ENCODE peak calls at places on chromosomes 1 and 21, in nine cellular contexts. One of them, this sample, is unnamed.

GRCh38 chr1:234555390-234556112 is 54.4 kb downstream of the IRF2BP2 start:
- DNase-seq in kidney tubule cell: peak; percentile 40
- DNase-seq in lower lobe of right lung: no peak
- DNase-seq in effector memory CD8-positive, alpha-beta T cell: no peak
- DNase-seq in AG08396: no peak
- DNase-seq in endothelial cell: no peak
- DNase-seq in left lung: no peak
- DNase-seq in effector CD8-positive, alpha-beta T cell: no peak
- DNase-seq in cardiac muscle cell: no peak
- DNase-seq in this sample: no peak

GRCh38 chr1:239947789-239948188 is 143.9 kb upstream of the FMN2 start:
- DNase-seq in kidney tubule cell: no peak
- DNase-seq in cardiac muscle cell: no peak
- DNase-seq in effector memory CD8-positive, alpha-beta T cell: no peak
- DNase-seq in left lung: no peak
- DNase-seq in effector CD8-positive, alpha-beta T cell: no peak
- DNase-seq in AG08396: no peak
- DNase-seq in lower lobe of right lung: no peak
- DNase-seq in endothelial cell: no peak
- DNase-seq in this sample: no peak

GRCh38 chr1:52477876-52478275 is 73.5 kb downstream of the PRPF38A start:
- DNase-seq in effector CD8-positive, alpha-beta T cell: no peak
- DNase-seq in endothelial cell: no peak
- DNase-seq in left lung: no peak
- DNase-seq in effector memory CD8-positive, alpha-beta T cell: no peak
- DNase-seq in lower lobe of right lung: no peak
- DNase-seq in cardiac muscle cell: no peak
- DNase-seq in kidney tubule cell: no peak
- DNase-seq in AG08396: no peak
- DNase-seq in this sample: no peak

GRCh38 chr1:31674626-31675025 is 29.2 kb downstream of the COL16A1 start:
- DNase-seq in endothelial cell: no peak
- DNase-seq in lower lobe of right lung: no peak
- DNase-seq in effector CD8-positive, alpha-beta T cell: no peak
- DNase-seq in AG08396: no peak
- DNase-seq in effector memory CD8-positive, alpha-beta T cell: no peak
- DNase-seq in kidney tubule cell: no peak
- DNase-seq in cardiac muscle cell: no peak
- DNase-seq in left lung: no peak
- DNase-seq in this sample: no peak

GRCh38 chr21:39048064-39048463 is 135.2 kb downstream of the PSMG1 start:
- DNase-seq in endothelial cell: peak; percentile 60
- DNase-seq in lower lobe of right lung: peak; percentile 52
- DNase-seq in AG08396: no peak
- DNase-seq in left lung: no peak
- DNase-seq in cardiac muscle cell: peak; percentile 71
- DNase-seq in effector memory CD8-positive, alpha-beta T cell: no peak
- DNase-seq in effector CD8-positive, alpha-beta T cell: no peak
- DNase-seq in kidney tubule cell: peak; percentile 71
- DNase-seq in this sample: no peak

GRCh38 chr1:165645654-165646366 is 14.8 kb downstream of the MGST3 start:
- DNase-seq in endothelial cell: no peak
- DNase-seq in left lung: no peak
- DNase-seq in kidney tubule cell: peak; percentile 95
- DNase-seq in effector memory CD8-positive, alpha-beta T cell: no peak
- DNase-seq in lower lobe of right lung: no peak
- DNase-seq in effector CD8-positive, alpha-beta T cell: no peak
- DNase-seq in cardiac muscle cell: no peak
- DNase-seq in AG08396: no peak
- DNase-seq in this sample: no peak

GRCh38 chr1:221837886-221838285 is 96.0 kb upstream of the DUSP10 start:
- DNase-seq in cardiac muscle cell: no peak
- DNase-seq in lower lobe of right lung: no peak
- DNase-seq in AG08396: no peak
- DNase-seq in left lung: no peak
- DNase-seq in effector memory CD8-positive, alpha-beta T cell: peak; percentile 22
- DNase-seq in endothelial cell: no peak
- DNase-seq in effector CD8-positive, alpha-beta T cell: no peak
- DNase-seq in kidney tubule cell: no peak
- DNase-seq in this sample: peak; percentile 37

GRCh38 chr21:46065215-46065992 is 32.5 kb upstream of the COL6A2 start:
- DNase-seq in left lung: peak; percentile 70
- DNase-seq in kidney tubule cell: peak; percentile 71
- DNase-seq in AG08396: peak; percentile 86
- DNase-seq in endothelial cell: no peak
- DNase-seq in cardiac muscle cell: no peak
- DNase-seq in lower lobe of right lung: peak; percentile 43
- DNase-seq in effector memory CD8-positive, alpha-beta T cell: no peak
- DNase-seq in effector CD8-positive, alpha-beta T cell: no peak
- DNase-seq in this sample: no peak

GRCh38 chr1:111535256-111536191 is 32.1 kb upstream of the ADORA3 start:
- DNase-seq in endothelial cell: no peak
- DNase-seq in lower lobe of right lung: no peak
- DNase-seq in effector memory CD8-positive, alpha-beta T cell: no peak
- DNase-seq in effector CD8-positive, alpha-beta T cell: no peak
- DNase-seq in cardiac muscle cell: no peak
- DNase-seq in left lung: no peak
- DNase-seq in AG08396: no peak
- DNase-seq in kidney tubule cell: no peak
- DNase-seq in this sample: no peak

GRCh38 chr21:43755820-43756594 is 20.1 kb downstream of the CSTB start:
- DNase-seq in effector memory CD8-positive, alpha-beta T cell: no peak
- DNase-seq in kidney tubule cell: no peak
- DNase-seq in endothelial cell: no peak
- DNase-seq in left lung: no peak
- DNase-seq in effector CD8-positive, alpha-beta T cell: no peak
- DNase-seq in lower lobe of right lung: no peak
- DNase-seq in cardiac muscle cell: no peak
- DNase-seq in AG08396: no peak
- DNase-seq in this sample: no peak

GRCh38 chr1:70487910-70488665 is 77.0 kb downstream of the CTH start:
- DNase-seq in endothelial cell: peak; percentile 43
- DNase-seq in effector memory CD8-positive, alpha-beta T cell: no peak
- DNase-seq in kidney tubule cell: peak; percentile 79
- DNase-seq in cardiac muscle cell: peak; percentile 60
- DNase-seq in effector CD8-positive, alpha-beta T cell: no peak
- DNase-seq in left lung: no peak
- DNase-seq in lower lobe of right lung: no peak
- DNase-seq in AG08396: peak; percentile 9
- DNase-seq in this sample: no peak

GRCh38 chr1:96080925-96081324 is 640.7 kb upstream of the PTBP2 start:
- DNase-seq in kidney tubule cell: no peak
- DNase-seq in endothelial cell: no peak
- DNase-seq in effector memory CD8-positive, alpha-beta T cell: no peak
- DNase-seq in AG08396: no peak
- DNase-seq in lower lobe of right lung: no peak
- DNase-seq in cardiac muscle cell: no peak
- DNase-seq in left lung: no peak
- DNase-seq in effector CD8-positive, alpha-beta T cell: no peak
- DNase-seq in this sample: no peak

GRCh38 chr1:55589656-55590297 is 374.6 kb upstream of the USP24 start:
- DNase-seq in kidney tubule cell: no peak
- DNase-seq in effector memory CD8-positive, alpha-beta T cell: no peak
- DNase-seq in left lung: no peak
- DNase-seq in lower lobe of right lung: no peak
- DNase-seq in cardiac muscle cell: no peak
- DNase-seq in AG08396: no peak
- DNase-seq in endothelial cell: no peak
- DNase-seq in effector CD8-positive, alpha-beta T cell: no peak
- DNase-seq in this sample: no peak

GRCh38 chr1:231720652-231721325 is 94.2 kb downstream of the DISC1 start:
- DNase-seq in kidney tubule cell: no peak
- DNase-seq in cardiac muscle cell: no peak
- DNase-seq in effector CD8-positive, alpha-beta T cell: no peak
- DNase-seq in AG08396: no peak
- DNase-seq in endothelial cell: no peak
- DNase-seq in left lung: no peak
- DNase-seq in lower lobe of right lung: no peak
- DNase-seq in effector memory CD8-positive, alpha-beta T cell: no peak
- DNase-seq in this sample: no peak

GRCh38 chr1:32877211-32878110 is 6.7 kb upstream of the FNDC5 start:
- DNase-seq in effector memory CD8-positive, alpha-beta T cell: no peak
- DNase-seq in AG08396: no peak
- DNase-seq in left lung: no peak
- DNase-seq in effector CD8-positive, alpha-beta T cell: no peak
- DNase-seq in cardiac muscle cell: no peak
- DNase-seq in endothelial cell: no peak
- DNase-seq in kidney tubule cell: no peak
- DNase-seq in lower lobe of right lung: no peak
- DNase-seq in this sample: no peak

GRCh38 chr1:153775432-153776311 is 465 bp downstream of the SLC27A3 start:
- DNase-seq in kidney tubule cell: peak; percentile 65
- DNase-seq in endothelial cell: peak; percentile 53
- DNase-seq in lower lobe of right lung: peak; percentile 89
- DNase-seq in AG08396: peak; percentile 70
- DNase-seq in effector memory CD8-positive, alpha-beta T cell: peak; percentile 60
- DNase-seq in effector CD8-positive, alpha-beta T cell: peak; percentile 47
- DNase-seq in cardiac muscle cell: peak; percentile 76
- DNase-seq in left lung: peak; percentile 92
- DNase-seq in this sample: peak; percentile 56

GRCh38 chr1:7378346-7379130 is 392.6 kb upstream of the VAMP3 start:
- DNase-seq in endothelial cell: no peak
- DNase-seq in effector CD8-positive, alpha-beta T cell: no peak
- DNase-seq in cardiac muscle cell: no peak
- DNase-seq in left lung: no peak
- DNase-seq in AG08396: no peak
- DNase-seq in effector memory CD8-positive, alpha-beta T cell: no peak
- DNase-seq in kidney tubule cell: no peak
- DNase-seq in lower lobe of right lung: no peak
- DNase-seq in this sample: no peak

GRCh38 chr1:223815865-223816264 is 29.9 kb downstream of the TP53BP2 start:
- DNase-seq in kidney tubule cell: peak; percentile 80
- DNase-seq in effector memory CD8-positive, alpha-beta T cell: no peak
- DNase-seq in left lung: no peak
- DNase-seq in endothelial cell: no peak
- DNase-seq in lower lobe of right lung: no peak
- DNase-seq in effector CD8-positive, alpha-beta T cell: no peak
- DNase-seq in AG08396: no peak
- DNase-seq in cardiac muscle cell: no peak
- DNase-seq in this sample: no peak

GRCh38 chr1:1907098-1907736 is 7.8 kb upstream of the CALML6 start:
- DNase-seq in cardiac muscle cell: no peak
- DNase-seq in endothelial cell: peak; percentile 11
- DNase-seq in kidney tubule cell: no peak
- DNase-seq in left lung: no peak
- DNase-seq in AG08396: no peak
- DNase-seq in lower lobe of right lung: peak; percentile 51
- DNase-seq in effector CD8-positive, alpha-beta T cell: no peak
- DNase-seq in effector memory CD8-positive, alpha-beta T cell: no peak
- DNase-seq in this sample: no peak

GRCh38 chr1:36224537-36225297 is 474 bp downstream of the THRAP3 start:
- DNase-seq in effector memory CD8-positive, alpha-beta T cell: no peak
- DNase-seq in cardiac muscle cell: peak; percentile 84
- DNase-seq in lower lobe of right lung: peak; percentile 88
- DNase-seq in endothelial cell: peak; percentile 77
- DNase-seq in AG08396: peak; percentile 86
- DNase-seq in effector CD8-positive, alpha-beta T cell: peak; percentile 75
- DNase-seq in left lung: peak; percentile 93
- DNase-seq in kidney tubule cell: peak; percentile 88
- DNase-seq in this sample: no peak

GRCh38 chr1:22107126-22107525 is 35.8 kb downstream of the WNT4 start:
- DNase-seq in AG08396: no peak
- DNase-seq in left lung: no peak
- DNase-seq in effector memory CD8-positive, alpha-beta T cell: no peak
- DNase-seq in lower lobe of right lung: no peak
- DNase-seq in cardiac muscle cell: no peak
- DNase-seq in kidney tubule cell: peak; percentile 70
- DNase-seq in endothelial cell: no peak
- DNase-seq in effector CD8-positive, alpha-beta T cell: no peak
- DNase-seq in this sample: no peak

This sample was measured in activated T-helper 1 cell treated with anti-CD3 and anti-CD28 coated beads, Interleukin-12 subunit alpha, Interleukin-12 subunit beta, Interleukin-2, Interleukin-4 antibody, amounts not matched to agents 30 ng/mL and 10 ng/mL and 1 ng/mL, durations not matched to agents 14 hours and 24 hours and 36 hours.